ENCODE peak calls at places on chromosomes 13 and 19, in five cellular contexts. R is BJ, Q is uterus, K is osteoblast, I is foreskin keratinocyte. M is an unnamed sample.

GRCh38 chr13:40236566-40237168 is 429.8 kb downstream of the FOXO1 start:
- DNase-seq in I (no peak), R (no peak), K (no peak), Q (peak; percentile 76), M (no peak)

GRCh38 chr19:15259900-15260299 is 27.7 kb upstream of the EPHX3 start:
- DNase-seq in Q (no peak), R (no peak), I (no peak), K (peak; percentile 38), M (no peak)

GRCh38 chr13:101204270-101205011 is 211.9 kb downstream of the NALCN start:
- DNase-seq in K (peak; percentile 1), I (no peak), R (peak; percentile 13), Q (no peak), M (no peak)

GRCh38 chr19:15913384-15913783 is 15.5 kb upstream of the CYP4F2 start:
- DNase-seq in Q (no peak), K (no peak), R (no peak), I (no peak), M (peak; percentile 63)

GRCh38 chr13:26017932-26018690 is 33.7 kb downstream of the SHISA2 start:
- DNase-seq in R (no peak), I (no peak), Q (no peak), K (no peak), M (no peak)

GRCh38 chr19:369256-369655 is 24.7 kb upstream of the MIER2 start:
- DNase-seq in I (no peak), R (no peak), Q (no peak), K (peak; percentile 52), M (peak; percentile 83)

GRCh38 chr13:88107486-88108044 is 436.4 kb downstream of the SLITRK5 start:
- DNase-seq in I (no peak), Q (no peak), R (no peak), K (no peak), M (no peak)

GRCh38 chr19:45395524-45396388 is 9.1 kb downstream of the PPP1R13L start:
- DNase-seq in Q (no peak), I (no peak), K (peak; percentile 36), R (no peak), M (no peak)

GRCh38 chr13:51883226-51883600 is 21.4 kb downstream of the CCDC70 start:
- DNase-seq in R (no peak), I (no peak), Q (no peak), K (no peak), M (peak; percentile 64)

GRCh38 chr13:30895773-30896172 is 10.3 kb upstream of the MEDAG start:
- DNase-seq in K (no peak), R (peak; percentile 69), Q (peak; percentile 69), I (no peak), M (no peak)

GRCh38 chr19:18310118-18310909 is 12.6 kb downstream of the LSM4 start:
- DNase-seq in R (no peak), I (no peak), Q (no peak), K (peak; percentile 80), M (no peak)

GRCh38 chr19:16013181-16013850 is 63.0 kb upstream of the TPM4 start:
- DNase-seq in I (no peak), K (peak; percentile 39), Q (no peak), R (no peak), M (no peak)

DNA sequence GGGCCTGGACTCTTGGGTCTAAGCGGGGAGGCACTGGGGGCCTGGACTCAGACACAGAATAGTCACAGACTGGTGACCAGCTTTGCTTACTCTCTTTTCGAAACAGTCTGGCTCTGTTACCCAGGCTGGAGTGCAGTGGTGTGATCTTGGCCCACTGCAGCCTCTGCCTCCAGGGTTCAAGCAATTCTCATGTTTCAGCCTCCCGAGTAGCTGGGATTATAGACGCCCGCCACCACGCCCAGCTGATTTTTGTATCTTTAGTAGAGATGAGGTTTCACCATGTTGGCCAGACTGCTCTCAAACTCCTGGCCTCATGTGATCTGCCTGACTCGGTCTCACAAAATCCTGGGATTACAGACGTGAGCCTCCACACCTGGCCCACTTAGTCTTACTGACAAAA is 11.1 kb downstream of the MED25 start:
- DNase-seq in I (no peak), R (no peak), Q (no peak), K (no peak), M (no peak)
- TF ChIP-seq CTCF in I (no peak), R (no peak), Q (no peak), K (no peak), M (no peak)

GRCh38 chr19:7383284-7383683 is 34.5 kb downstream of the ARHGEF18 start:
- DNase-seq in K (no peak), I (no peak), Q (no peak), R (no peak), M (no peak)
- TF ChIP-seq CTCF in K (no peak), I (no peak), Q (no peak), R (no peak), M (no peak)

DNA sequence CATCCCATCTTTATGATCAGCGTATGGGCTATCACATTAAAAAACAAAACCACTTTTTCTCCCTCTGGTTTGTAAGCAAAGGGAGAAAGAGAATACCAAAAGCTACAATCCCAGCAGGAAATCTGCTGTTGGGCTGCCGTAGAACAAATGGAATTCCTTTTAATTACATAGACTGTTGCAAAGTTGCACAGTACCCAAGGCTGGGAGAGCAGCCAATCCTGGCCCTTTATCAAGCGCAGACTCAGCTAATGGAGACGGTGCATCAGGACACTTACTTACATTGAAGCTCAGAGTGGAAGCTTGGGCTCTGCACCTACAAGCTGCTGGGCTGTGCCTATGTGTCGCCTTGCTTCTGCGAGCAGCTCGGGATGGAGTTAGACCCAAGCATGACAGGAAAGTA is 15.2 kb downstream of the CCNA1 start:
- DNase-seq in R (no peak), Q (peak; percentile 57), K (no peak), I (no peak), M (no peak)
- TF ChIP-seq CTCF in R (no peak), Q (no peak), K (no peak), I (no peak), M (no peak)

DNA sequence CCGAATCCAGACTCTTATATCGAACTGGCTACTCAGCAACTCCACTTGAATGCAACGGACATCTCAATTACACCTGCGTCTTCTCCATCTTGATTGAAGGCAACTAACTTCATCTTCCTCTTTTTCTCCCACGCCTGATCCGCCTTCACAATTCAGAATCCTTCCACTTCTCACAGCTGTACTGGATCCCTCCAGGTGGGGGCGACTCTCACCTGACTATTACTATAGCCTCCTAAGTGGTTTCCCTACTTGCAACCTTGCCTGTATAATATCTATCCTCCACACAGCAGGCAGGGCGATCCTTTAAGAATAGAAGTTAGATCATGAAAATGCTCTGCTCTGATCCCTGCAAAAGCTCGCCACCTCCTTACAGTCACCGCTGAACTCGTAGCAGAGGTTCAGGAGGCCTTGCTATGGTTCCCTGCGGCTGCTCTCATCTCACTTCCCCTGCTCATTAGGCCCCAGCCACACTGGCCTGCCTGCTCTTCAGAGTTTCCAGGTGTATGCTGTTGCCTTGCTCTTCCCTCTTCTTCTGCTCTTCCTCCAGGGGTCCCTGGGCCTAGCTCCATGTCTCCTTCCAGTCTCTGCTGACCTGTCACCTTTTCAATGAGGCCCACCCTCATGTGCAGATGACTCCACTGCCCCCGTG is 31.9 kb downstream of the RFXAP start:
- DNase-seq in I (no peak), K (no peak), R (no peak), Q (no peak), M (no peak)
- TF ChIP-seq CTCF in I (peak; percentile 40), K (peak; percentile 37), R (peak; percentile 31), Q (no peak), M (peak; percentile 27)

GRCh38 chr19:56660381-56661105 is 11.0 kb downstream of the ZNF835 start:
- DNase-seq in Q (peak; percentile 20), R (no peak), I (no peak), K (peak; percentile 68), M (no peak)
- TF ChIP-seq CTCF in Q (no peak), R (no peak), I (peak; percentile 16), K (no peak), M (no peak)

GRCh38 chr13:79051472-79051871 is 354.6 kb downstream of the RBM26 start:
- DNase-seq in K (no peak), Q (no peak), I (no peak), R (no peak), M (no peak)

GRCh38 chr13:79062291-79062690 is 343.8 kb downstream of the RBM26 start:
- DNase-seq in K (no peak), Q (no peak), I (no peak), R (no peak), M (no peak)

GRCh38 chr13:79060216-79060615 is 345.8 kb downstream of the RBM26 start:
- DNase-seq in K (no peak), Q (no peak), I (no peak), R (no peak), M (no peak)

DNA sequence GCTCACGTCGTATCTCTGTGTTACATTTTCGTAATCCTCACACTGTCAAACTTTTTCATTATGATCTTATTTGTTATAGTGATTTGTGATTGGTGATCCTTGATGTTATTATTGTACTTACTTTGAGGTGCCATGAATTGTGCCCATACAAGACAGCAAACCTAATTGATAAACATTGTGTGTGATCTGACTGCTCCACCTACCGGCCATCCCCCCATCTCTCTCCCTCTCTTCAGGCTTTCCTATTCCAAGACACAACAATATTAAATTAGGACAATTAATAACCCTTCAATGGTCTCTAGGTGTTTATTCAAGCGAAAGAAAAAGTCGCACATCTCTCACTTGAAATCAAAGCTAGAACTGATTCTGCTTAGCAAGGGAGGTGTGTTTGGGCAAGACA is 349.3 kb downstream of the RBM26 start:
- DNase-seq in K (no peak), R (no peak), Q (no peak), I (no peak), M (no peak)
- TF ChIP-seq CTCF in K (no peak), R (no peak), Q (no peak), I (no peak), M (no peak)